ENCODE peak calls at places on chromosomes 13 and 19, in six cellular contexts. Q, K, S, I, A and D are unnamed samples.

GRCh38 chr19:39385629-39386411 is 5.1 kb downstream of the PAF1 start:
- DNase-seq in Q (no peak), K (no peak), S (no peak), I (peak), A (no peak), D (no peak)

GRCh38 chr19:7734220-7735203 is 2.6 kb upstream of the CLEC4G start:
- DNase-seq in Q (no peak), K (no peak), S (no peak), I (no peak), A (no peak), D (peak)

GRCh38 chr19:5646703-5647102 is 23.8 kb downstream of the SAFB start:
- DNase-seq in Q (no peak), K (no peak), S (no peak), I (no peak), A (no peak), D (no peak)

GRCh38 chr19:32101206-32101605 is 244.2 kb upstream of the ZNF507 start:
- DNase-seq in Q (no peak), K (no peak), S (no peak), I (no peak), A (no peak), D (peak)

GRCh38 chr13:41780736-41781708 is 179.9 kb downstream of the VWA8 start:
- DNase-seq in Q (no peak), K (no peak), S (no peak), I (no peak), A (no peak), D (no peak)

GRCh38 chr13:71871844-71872243 is 4.8 kb upstream of the DACH1 start:
- DNase-seq in Q (no peak), K (no peak), S (no peak), I (no peak), A (no peak), D (no peak)

GRCh38 chr19:10124429-10124828 is 4.7 kb upstream of the EIF3G start:
- DNase-seq in Q (no peak), K (no peak), S (no peak), I (no peak), A (no peak), D (peak)

GRCh38 chr19:55554302-55554701 is 9.0 kb upstream of the SBK3 start:
- DNase-seq in Q (no peak), K (no peak), S (no peak), I (peak), A (no peak), D (no peak)

GRCh38 chr13:77328819-77329132 is 1.9 kb upstream of the MYCBP2 start:
- DNase-seq in Q (no peak), K (no peak), S (no peak), I (no peak), A (no peak), D (no peak)

GRCh38 chr13:77325371-77325941 is 1.4 kb downstream of the MYCBP2 start:
- DNase-seq in Q (no peak), K (no peak), S (no peak), I (no peak), A (peak), D (peak)

GRCh38 chr13:77329133-77330008 is 2.5 kb upstream of the MYCBP2 start:
- DNase-seq in Q (peak), K (peak), S (peak), I (peak), A (peak), D (peak)

GRCh38 chr13:77330009-77330471 is 3.1 kb upstream of the MYCBP2 start:
- DNase-seq in Q (no peak), K (no peak), S (no peak), I (no peak), A (peak), D (peak)

DNA sequence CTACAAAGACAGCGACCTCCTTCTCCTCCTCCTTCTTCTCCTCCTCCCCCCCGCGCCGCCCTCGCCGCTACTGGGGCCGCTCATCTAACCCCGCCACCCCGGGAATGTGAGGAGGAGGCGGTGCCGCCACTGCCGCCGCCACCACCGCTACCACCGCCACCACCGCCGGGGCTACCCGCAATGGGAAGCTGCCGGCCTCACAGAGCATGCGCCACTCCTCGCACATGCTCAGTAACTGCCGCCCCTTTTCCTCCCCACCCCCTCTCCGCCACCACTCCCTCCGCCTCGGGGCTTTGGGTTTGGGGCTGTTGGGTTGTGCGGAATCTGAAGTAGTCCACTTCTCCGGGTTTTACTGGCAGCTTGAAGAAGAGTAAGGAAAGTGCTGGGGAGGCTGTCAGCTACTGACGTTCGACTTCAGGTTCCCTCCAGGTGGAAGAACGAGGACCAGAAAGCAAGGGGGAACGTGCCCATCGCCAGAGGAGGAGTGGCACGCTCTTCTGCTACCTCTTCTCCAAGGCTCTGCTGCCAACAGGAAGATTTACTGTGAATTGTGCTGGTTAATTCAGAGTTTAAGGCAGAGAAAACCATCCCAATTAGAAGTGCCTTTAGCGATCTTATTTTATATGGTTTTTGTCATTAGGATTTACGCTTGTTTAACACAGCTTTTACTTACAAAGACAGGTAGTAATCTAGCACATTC is at the start of gene MYCBP2:
- DNase-seq in Q (peak), K (peak), S (peak), I (peak), A (peak), D (peak)
- TF ChIP-seq POLR2A in Q (peak), K (peak), S (peak), I (peak), A (peak), D (peak)

DNA sequence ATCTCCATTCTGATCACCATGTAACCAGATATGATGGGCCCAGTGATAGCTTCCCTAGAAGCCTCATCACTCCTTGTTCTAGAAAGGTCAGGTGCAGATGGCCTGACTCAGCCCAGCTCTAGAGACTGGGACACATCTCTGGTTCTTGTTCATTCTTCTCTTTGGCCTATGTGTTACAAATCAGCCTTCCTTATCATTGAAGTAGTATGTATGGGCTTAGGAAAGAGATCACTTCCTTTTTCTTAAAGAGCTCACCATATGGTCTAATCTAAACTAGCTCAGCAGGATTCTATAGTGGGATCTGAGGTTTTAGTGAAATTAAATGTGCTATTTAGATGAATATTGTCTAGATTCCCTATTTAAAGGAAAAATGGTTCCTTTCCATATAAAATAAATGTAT is 19.4 kb upstream of the ARL11 start:
- DNase-seq in Q (no peak), K (no peak), S (no peak), I (no peak), A (no peak), D (peak)
- TF ChIP-seq MYC in Q (no peak), K (no peak), S (no peak), I (no peak), A (no peak), D (no peak)

DNA sequence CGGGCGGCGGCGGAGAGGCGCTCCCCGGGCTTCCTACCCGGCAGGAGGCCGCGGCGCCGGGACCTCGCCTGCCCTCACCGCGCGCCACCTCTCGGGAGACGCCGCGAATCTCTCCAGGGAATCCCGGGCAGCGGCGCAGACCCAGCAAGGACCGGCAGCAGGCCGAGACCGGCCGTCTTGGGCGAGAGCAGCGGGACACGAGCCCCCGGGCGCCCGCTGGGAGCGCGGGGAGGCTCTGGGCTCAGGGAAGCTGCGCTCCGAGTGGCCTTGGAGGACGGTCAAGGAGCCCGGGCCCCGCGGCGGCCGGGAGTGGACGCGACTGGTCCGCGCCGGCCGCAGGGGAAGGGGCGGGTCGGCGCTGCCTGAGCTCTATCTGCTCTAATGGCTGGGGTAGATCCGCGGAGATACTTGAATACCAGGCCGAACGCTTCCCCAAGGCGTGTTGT is 14.7 kb downstream of the CDX2 start:
- DNase-seq in Q (no peak), K (peak), S (no peak), I (no peak), A (peak), D (peak)
- TF ChIP-seq MAX in Q (no peak), K (no peak), S (no peak), I (no peak), A (no peak), D (no peak)

DNA sequence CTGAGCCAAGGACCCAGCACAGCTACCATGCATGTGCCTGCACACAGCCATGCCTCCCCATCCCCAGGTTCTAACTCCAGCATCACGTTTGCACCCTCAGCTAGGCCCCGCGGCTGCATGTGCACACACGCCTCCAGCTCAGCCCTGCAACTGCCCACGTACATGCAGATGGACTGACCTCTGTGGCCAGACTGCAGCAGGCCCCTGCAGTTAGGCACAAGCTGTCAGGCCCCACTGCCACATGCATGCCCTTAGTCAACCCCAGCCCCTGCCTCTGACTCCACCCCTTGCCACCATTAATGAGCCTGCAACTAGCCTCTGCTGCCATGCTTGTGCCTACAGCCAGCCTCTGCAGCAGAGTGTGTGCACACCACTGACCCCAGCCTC is 23.1 kb downstream of the SLC6A16 start:
- DNase-seq in Q (no peak), K (no peak), S (no peak), I (no peak), A (no peak), D (no peak)
- TF ChIP-seq POLR2A in Q (no peak), K (no peak), S (no peak), I (no peak), A (no peak), D (no peak)

GRCh38 chr19:19343762-19344161 is 23.1 kb downstream of the MAU2 start:
- DNase-seq in Q (no peak), K (no peak), S (no peak), I (no peak), A (no peak), D (no peak)

GRCh38 chr19:19345232-19345631 is 24.6 kb downstream of the MAU2 start:
- DNase-seq in Q (no peak), K (no peak), S (no peak), I (no peak), A (no peak), D (no peak)

GRCh38 chr19:19341026-19341425 is 20.4 kb downstream of the MAU2 start:
- DNase-seq in Q (no peak), K (no peak), S (no peak), I (no peak), A (no peak), D (no peak)

GRCh38 chr19:19343016-19343362 is 22.4 kb downstream of the MAU2 start:
- DNase-seq in Q (no peak), K (no peak), S (no peak), I (no peak), A (no peak), D (no peak)

DNA sequence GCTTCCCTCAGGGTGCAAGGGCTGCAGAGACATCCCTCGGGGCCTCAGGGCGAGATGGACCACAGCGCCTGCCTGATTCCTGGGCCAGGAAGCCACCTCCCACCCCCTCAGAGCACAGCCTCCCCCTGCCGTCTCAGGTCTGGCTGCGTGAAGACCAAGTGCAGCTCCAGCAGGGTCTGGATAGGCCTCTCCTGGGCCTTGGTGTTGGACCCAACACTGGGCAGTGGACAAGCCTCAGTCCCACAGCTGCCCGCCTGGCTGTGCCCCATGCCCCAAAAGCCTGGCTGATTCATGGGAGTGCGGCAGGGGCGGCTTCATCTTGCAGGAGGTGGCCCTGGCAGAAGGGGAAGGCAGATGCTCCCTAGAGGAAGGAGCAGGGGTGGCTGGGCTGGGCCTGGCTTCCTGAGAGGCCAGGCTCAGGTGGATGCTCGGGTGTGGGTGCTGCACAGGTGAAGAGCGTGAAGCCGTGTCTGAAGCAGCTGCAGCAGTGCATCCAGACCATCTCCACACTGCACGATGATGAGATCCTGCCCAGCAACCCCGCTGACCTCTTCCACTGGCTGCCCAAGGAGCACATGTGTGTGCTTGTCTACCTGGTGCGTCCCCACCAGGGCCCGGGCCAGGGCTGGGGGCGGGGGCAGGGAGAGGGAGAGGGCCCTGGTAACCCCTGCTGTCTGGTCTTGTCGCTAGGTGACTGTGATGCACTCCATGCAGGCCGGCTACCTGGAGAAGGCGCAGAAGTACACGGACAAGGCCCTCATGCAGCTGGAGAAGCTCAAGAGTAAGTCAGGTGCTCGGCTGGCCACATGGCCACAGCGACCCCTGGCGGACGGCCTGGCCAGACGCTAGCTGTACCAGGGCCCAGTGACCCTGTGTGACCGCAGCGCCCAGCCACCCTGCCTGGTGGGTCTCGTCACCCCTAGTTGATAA is 21.7 kb downstream of the MAU2 start:
- DNase-seq in Q (no peak), K (peak), S (peak), I (peak), A (peak), D (peak)
- TF ChIP-seq MYC in Q (no peak), K (no peak), S (peak), I (no peak), A (no peak), D (peak)

GRCh38 chr13:30464496-30465351 is 1.0 kb downstream of the HMGB1 start:
- DNase-seq in Q (no peak), K (peak), S (peak), I (peak), A (no peak), D (peak)

GRCh38 chr13:30465541-30466357 is at the start of gene HMGB1:
- DNase-seq in Q (peak), K (peak), S (peak), I (peak), A (peak), D (peak)

GRCh38 chr13:30466358-30466714 is 600 bp upstream of the HMGB1 start:
- DNase-seq in Q (no peak), K (no peak), S (no peak), I (no peak), A (no peak), D (no peak)

GRCh38 chr13:30466841-30467252 is 1.1 kb upstream of the HMGB1 start:
- DNase-seq in Q (no peak), K (no peak), S (no peak), I (peak), A (no peak), D (peak)

GRCh38 chr13:30463820-30464495 is 1.8 kb downstream of the HMGB1 start:
- DNase-seq in Q (no peak), K (no peak), S (peak), I (peak), A (peak), D (peak)
- TF ChIP-seq MAX in Q (peak), K (no peak), S (no peak), I (peak), A (no peak), D (no peak)